ENCODE peak calls at places on chromosomes 12 and 14, in six cellular contexts. Z, J, R, M, F and L are unnamed samples.

GRCh38 chr14:63287661-63288483 is 30.9 kb downstream of the GPHB5 start:
- DNase-seq in Z (no peak), J (no peak), R (no peak), M (no peak), F (no peak), L (no peak)

GRCh38 chr14:74983343-74983742 is 19.4 kb upstream of the EIF2B2 start:
- DNase-seq in Z (no peak), J (no peak), R (no peak), M (no peak), F (no peak), L (no peak)

GRCh38 chr14:72559227-72559626 is 334.7 kb downstream of the DPF3 start:
- DNase-seq in Z (no peak), J (no peak), R (no peak), M (no peak), F (no peak), L (no peak)

GRCh38 chr14:34113051-34113511 is 162.2 kb upstream of the EGLN3 start:
- DNase-seq in Z (no peak), J (no peak), R (no peak), M (no peak), F (no peak), L (no peak)

GRCh38 chr12:41310367-41310766 is 122.2 kb downstream of the PDZRN4 start:
- DNase-seq in Z (no peak), J (no peak), R (no peak), M (no peak), F (no peak), L (no peak)

GRCh38 chr14:73254247-73255004 is 17.1 kb downstream of the PAPLN start:
- DNase-seq in Z (no peak), J (no peak), R (no peak), M (peak; percentile 71), F (no peak), L (no peak)

GRCh38 chr14:68801631-68802030 is 8.8 kb upstream of the ZFP36L1 start:
- DNase-seq in Z (no peak), J (no peak), R (no peak), M (no peak), F (no peak), L (no peak)

GRCh38 chr14:74495356-74495755 is 1.8 kb downstream of the ISCA2 start:
- DNase-seq in Z (no peak), J (no peak), R (no peak), M (no peak), F (no peak), L (no peak)

GRCh38 chr14:35399083-35399807 is 5.3 kb downstream of the NFKBIA start:
- DNase-seq in Z (no peak), J (no peak), R (no peak), M (peak; percentile 73), F (no peak), L (no peak)

GRCh38 chr12:116202433-116202832 is 75.1 kb downstream of the MED13L start:
- DNase-seq in Z (no peak), J (no peak), R (no peak), M (no peak), F (no peak), L (no peak)

GRCh38 chr14:64733321-64733720 is 29.1 kb downstream of the PLEKHG3 start:
- DNase-seq in Z (no peak), J (no peak), R (no peak), M (peak; percentile 27), F (no peak), L (no peak)

GRCh38 chr12:39873065-39873464 is 232.8 kb downstream of the SLC2A13 start:
- DNase-seq in Z (no peak), J (no peak), R (no peak), M (no peak), F (no peak), L (no peak)